ENCODE peak calls at places on chromosomes 12 and 14, in four cellular contexts. O is GM23248, D is PC-3, Q is HCT116. P is an unnamed sample.

GRCh38 chr12:108214486-108214885 is 85.4 kb downstream of the WSCD2 start:
- DNase-seq in D (peak; percentile 37), Q (no peak), O (peak; percentile 58), P (peak; percentile 45)

GRCh38 chr12:42776396-42776795 is 186.8 kb upstream of the PRICKLE1 start:
- DNase-seq in D (no peak), O (no peak), Q (no peak), P (no peak)

GRCh38 chr12:91753649-91754048 is 392.0 kb downstream of the BTG1 start:
- DNase-seq in O (no peak), D (no peak), Q (no peak), P (no peak)

GRCh38 chr12:81797100-81797499 is 38.0 kb upstream of the PPFIA2 start:
- DNase-seq in O (peak; percentile 41), Q (peak; percentile 24), D (peak; percentile 36), P (peak; percentile 48)

GRCh38 chr12:7935773-7936581 is at the start of gene SLC2A3:
- DNase-seq in D (no peak), Q (no peak), O (peak; percentile 94), P (peak; percentile 82)

GRCh38 chr12:19447386-19447785 is 8.1 kb downstream of the AEBP2 start:
- DNase-seq in O (no peak), D (no peak), Q (no peak), P (no peak)

GRCh38 chr14:50022661-50023060 is 93.7 kb downstream of the VCPKMT start:
- DNase-seq in O (no peak), D (no peak), Q (no peak), P (no peak)

GRCh38 chr12:116717466-116718457 is 20.1 kb downstream of the SPRING1 start:
- DNase-seq in D (no peak), Q (no peak), O (peak; percentile 74), P (no peak)

GRCh38 chr12:40650038-40650704 is 42.1 kb upstream of the CNTN1 start:
- DNase-seq in O (no peak), D (no peak), Q (no peak), P (no peak)

GRCh38 chr14:34981743-34982420 is 910 bp upstream of the SRP54 start:
- DNase-seq in Q (peak; percentile 26), O (peak; percentile 73), D (peak; percentile 49), P (peak; percentile 16)

DNA sequence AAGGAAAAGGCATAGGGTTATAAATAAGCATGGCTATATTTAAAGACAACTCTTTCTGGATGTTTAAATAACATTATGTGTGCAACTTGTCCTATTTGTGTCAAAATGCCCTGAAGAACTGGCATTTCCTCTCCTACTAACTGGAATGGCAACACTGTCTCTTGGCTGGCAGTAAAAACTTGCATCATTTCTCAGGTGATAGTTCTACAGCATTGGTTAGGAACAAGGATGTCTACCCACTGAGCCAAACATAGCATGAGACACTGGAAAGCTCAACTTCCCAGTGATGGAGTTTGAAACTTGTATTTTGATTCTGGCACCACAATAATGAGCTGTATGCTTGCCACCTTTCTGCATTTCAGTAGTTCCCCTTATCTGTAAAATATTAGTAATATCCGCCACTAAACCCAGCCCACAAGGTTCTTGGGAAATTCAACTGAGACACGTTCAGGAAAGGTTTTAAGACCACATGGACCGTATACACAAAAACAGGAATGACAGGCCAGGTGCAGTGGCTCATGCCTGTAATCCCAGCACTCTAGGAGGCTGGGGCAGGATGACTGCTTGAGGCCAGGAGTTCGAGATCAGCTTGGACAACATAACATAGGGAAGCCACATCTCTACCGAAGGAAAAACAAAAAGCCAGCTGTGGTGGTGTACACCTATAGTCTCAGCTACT is 5.1 kb downstream of the SLC38A2 start:
- DNase-seq in D (peak; percentile 41), O (no peak), Q (no peak), P (no peak)
- H3K9ac ChIP-seq in D (peak overlapping the region; percentile 1), O (peak overlapping the region; percentile 98), Q (no peak overlapping the region), P (no peak overlapping the region)

DNA sequence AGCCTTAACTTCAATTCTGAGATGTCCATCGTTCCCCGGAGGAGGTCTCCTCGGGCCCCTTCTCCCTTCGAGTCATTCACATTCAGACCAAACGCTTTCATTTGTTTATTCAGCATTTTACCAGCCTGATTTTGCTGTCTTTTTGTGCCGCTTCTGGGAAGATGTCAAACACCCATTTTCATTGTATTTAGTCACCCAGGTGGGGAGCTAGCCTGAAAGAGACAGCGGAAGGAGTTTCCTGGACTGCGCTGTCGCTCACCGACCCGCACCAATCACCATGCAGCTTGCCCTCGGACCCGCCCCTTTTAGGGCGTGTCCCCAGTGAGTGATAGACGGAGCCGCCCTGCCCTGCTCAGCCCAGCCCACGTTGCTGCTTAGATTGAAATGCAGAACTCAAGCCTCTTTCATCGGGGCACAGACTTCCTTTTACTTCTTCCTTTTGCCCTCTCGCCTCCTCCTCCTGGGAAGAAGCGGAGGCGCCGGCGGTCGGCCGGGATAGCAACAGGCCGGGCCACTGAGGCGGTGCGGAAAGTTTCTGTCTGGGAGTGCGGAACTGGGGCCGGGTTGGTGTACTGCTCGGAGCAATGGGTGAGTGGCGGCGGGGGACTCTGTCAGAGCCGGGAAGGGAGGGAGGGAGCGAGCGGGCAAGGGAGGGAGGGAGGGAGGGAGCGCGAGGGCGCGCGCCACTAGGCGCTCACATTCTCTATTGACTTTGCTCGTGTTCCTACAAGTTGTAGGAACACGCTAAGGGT is at the start of gene PAX9:
- DNase-seq in O (peak; percentile 90), Q (peak; percentile 81), D (peak; percentile 99), P (peak; percentile 82)
- TF ChIP-seq EZH2 in O (peak; percentile 16), Q (no peak), D (no peak), P (no peak)

DNA sequence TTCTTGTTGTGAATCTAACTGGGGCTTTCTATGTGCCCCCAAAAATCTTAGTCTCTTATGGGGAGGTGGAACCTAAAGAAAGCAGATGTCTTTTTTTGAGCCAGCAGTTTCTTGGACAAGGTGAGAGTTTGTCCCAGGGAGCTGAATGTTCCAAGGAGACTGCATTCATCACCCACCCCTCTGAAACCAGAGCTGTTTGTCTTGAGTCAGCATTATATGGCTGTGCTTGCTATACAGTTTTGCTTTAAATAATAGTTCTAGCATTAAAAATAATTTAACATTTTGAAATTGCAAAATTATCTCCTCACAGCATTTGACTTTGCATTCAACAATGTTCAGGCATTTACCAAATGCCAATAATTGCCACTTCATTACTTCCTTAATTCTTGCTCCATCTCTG is 813.3 kb downstream of the BCL11B start:
- DNase-seq in D (no peak), O (no peak), Q (no peak), P (no peak)
- H3K9me2 ChIP-seq in D (no peaks in the 10 kb centered on the region), O (no peaks in the 10 kb centered on the region), Q (no peaks in the 10 kb centered on the region), P (no peaks in the 10 kb centered on the region)

GRCh38 chr14:104873380-104874055 is 8.4 kb downstream of the CEP170B start:
- DNase-seq in O (peak; percentile 2), Q (no peak), D (no peak), P (no peak)
- H3K9ac ChIP-seq in O (peak overlapping the region; percentile 73), Q (no peak overlapping the region), D (no peak overlapping the region), P (no peak overlapping the region)

DNA sequence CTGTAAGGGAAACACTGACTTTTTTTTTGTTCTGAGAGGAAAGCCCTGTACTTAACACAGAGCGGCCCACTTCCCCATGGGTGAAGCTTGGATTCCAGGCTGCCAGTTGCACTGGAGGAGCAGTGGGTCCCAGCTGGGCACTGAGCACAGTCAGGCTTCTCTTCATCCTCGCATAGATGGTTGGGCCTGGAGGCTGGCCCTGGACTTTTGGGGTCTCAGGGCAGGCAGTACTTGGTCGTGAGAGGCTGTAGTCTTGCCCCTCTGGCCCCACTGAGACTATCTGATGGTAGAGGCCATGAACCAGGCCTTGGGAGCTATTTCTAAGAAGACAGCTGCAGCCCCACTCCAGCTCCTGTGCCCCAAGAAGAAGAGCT is 6.2 kb upstream of the LHX5 start:
- DNase-seq in D (no peak), O (no peak), Q (no peak), P (no peak)
- TF ChIP-seq EZH2 in D (no peak), O (no peak), Q (no peak), P (no peak)

GRCh38 chr14:51305761-51306160 is 65.7 kb downstream of the TMX1 start:
- DNase-seq in Q (no peak), D (no peak), O (no peak), P (no peak)
- H3K9me2 ChIP-seq in Q (no peaks in the 10 kb centered on the region), D (no peaks in the 10 kb centered on the region), O (no peaks in the 10 kb centered on the region), P (no peaks in the 10 kb centered on the region)